ENCODE peak calls at places on chromosomes 16 and 17, in six cellular contexts. One of them, this sample, is unnamed.

GRCh38 chr16:1771072-1771863 is at the start of gene NME3:
- DNase-seq in upper lobe of right lung: peak
- DNase-seq in mesendoderm: peak
- DNase-seq in sigmoid colon: peak
- DNase-seq in heart right ventricle: peak
- DNase-seq in dorsolateral prefrontal cortex: peak
- DNase-seq in this sample: peak

GRCh38 chr17:74807925-74808324 is 31.8 kb upstream of the NAT9 start:
- DNase-seq in upper lobe of right lung: no peak
- DNase-seq in mesendoderm: no peak
- DNase-seq in sigmoid colon: no peak
- DNase-seq in heart right ventricle: no peak
- DNase-seq in dorsolateral prefrontal cortex: no peak
- DNase-seq in this sample: no peak

GRCh38 chr17:76268015-76268749 is 3.0 kb downstream of the UBALD2 start:
- DNase-seq in upper lobe of right lung: peak
- DNase-seq in mesendoderm: peak
- DNase-seq in sigmoid colon: peak
- DNase-seq in heart right ventricle: peak
- DNase-seq in dorsolateral prefrontal cortex: peak
- DNase-seq in this sample: peak

GRCh38 chr16:11231367-11231970 is 24.5 kb downstream of the SOCS1 start:
- DNase-seq in upper lobe of right lung: no peak
- DNase-seq in mesendoderm: peak
- DNase-seq in sigmoid colon: no peak
- DNase-seq in heart right ventricle: no peak
- DNase-seq in dorsolateral prefrontal cortex: no peak
- DNase-seq in this sample: no peak

GRCh38 chr17:79230576-79230975 is 156.0 kb downstream of the ENGASE start:
- DNase-seq in upper lobe of right lung: no peak
- DNase-seq in mesendoderm: no peak
- DNase-seq in sigmoid colon: no peak
- DNase-seq in heart right ventricle: no peak
- DNase-seq in dorsolateral prefrontal cortex: no peak
- DNase-seq in this sample: no peak

GRCh38 chr16:78788276-78788675 is 688.8 kb downstream of the WWOX start:
- DNase-seq in upper lobe of right lung: no peak
- DNase-seq in mesendoderm: peak
- DNase-seq in sigmoid colon: peak
- DNase-seq in heart right ventricle: no peak
- DNase-seq in dorsolateral prefrontal cortex: no peak
- DNase-seq in this sample: no peak

GRCh38 chr17:82419471-82419995 is 1.1 kb upstream of the OGFOD3 start:
- DNase-seq in upper lobe of right lung: no peak
- DNase-seq in mesendoderm: no peak
- DNase-seq in sigmoid colon: no peak
- DNase-seq in heart right ventricle: no peak
- DNase-seq in dorsolateral prefrontal cortex: no peak
- DNase-seq in this sample: no peak

GRCh38 chr17:21263351-21263750 is 10.1 kb upstream of the NATD1 start:
- DNase-seq in upper lobe of right lung: no peak
- DNase-seq in mesendoderm: no peak
- DNase-seq in sigmoid colon: no peak
- DNase-seq in heart right ventricle: no peak
- DNase-seq in dorsolateral prefrontal cortex: no peak
- DNase-seq in this sample: no peak

GRCh38 chr17:65198653-65199382 is 61.6 kb downstream of the RGS9 start:
- DNase-seq in upper lobe of right lung: no peak
- DNase-seq in mesendoderm: peak
- DNase-seq in sigmoid colon: no peak
- DNase-seq in heart right ventricle: peak
- DNase-seq in dorsolateral prefrontal cortex: no peak
- DNase-seq in this sample: no peak

GRCh38 chr17:73929860-73930430 is 273.5 kb upstream of the RPL38 start:
- DNase-seq in upper lobe of right lung: no peak
- DNase-seq in mesendoderm: peak
- DNase-seq in sigmoid colon: no peak
- DNase-seq in heart right ventricle: no peak
- DNase-seq in dorsolateral prefrontal cortex: no peak
- DNase-seq in this sample: no peak

GRCh38 chr17:76091526-76092285 is 11.9 kb downstream of the EXOC7 start:
- DNase-seq in upper lobe of right lung: no peak
- DNase-seq in mesendoderm: no peak
- DNase-seq in sigmoid colon: no peak
- DNase-seq in heart right ventricle: no peak
- DNase-seq in dorsolateral prefrontal cortex: no peak
- DNase-seq in this sample: no peak

GRCh38 chr16:66438536-66438935 is 11.4 kb downstream of the BEAN1 start:
- DNase-seq in upper lobe of right lung: no peak
- DNase-seq in mesendoderm: no peak
- DNase-seq in sigmoid colon: no peak
- DNase-seq in heart right ventricle: no peak
- DNase-seq in dorsolateral prefrontal cortex: no peak
- DNase-seq in this sample: no peak

GRCh38 chr16:65122974-65123845 is 1.3 kb upstream of the CDH11 start:
- DNase-seq in upper lobe of right lung: peak
- DNase-seq in mesendoderm: peak
- DNase-seq in sigmoid colon: peak
- DNase-seq in heart right ventricle: peak
- DNase-seq in dorsolateral prefrontal cortex: peak
- DNase-seq in this sample: peak

GRCh38 chr16:89827383-89828198 is 684 bp upstream of the SPIRE2 start:
- DNase-seq in upper lobe of right lung: no peak
- DNase-seq in mesendoderm: peak
- DNase-seq in sigmoid colon: no peak
- DNase-seq in heart right ventricle: peak
- DNase-seq in dorsolateral prefrontal cortex: peak
- DNase-seq in this sample: peak

GRCh38 chr16:47777191-47777590 is 316.1 kb downstream of the PHKB start:
- DNase-seq in upper lobe of right lung: no peak
- DNase-seq in mesendoderm: no peak
- DNase-seq in sigmoid colon: no peak
- DNase-seq in heart right ventricle: no peak
- DNase-seq in dorsolateral prefrontal cortex: no peak
- DNase-seq in this sample: no peak

GRCh38 chr17:83136156-83136555 is 56.7 kb downstream of the METRNL start:
- DNase-seq in upper lobe of right lung: peak
- DNase-seq in mesendoderm: no peak
- DNase-seq in sigmoid colon: peak
- DNase-seq in heart right ventricle: no peak
- DNase-seq in dorsolateral prefrontal cortex: no peak
- DNase-seq in this sample: peak

GRCh38 chr17:20028436-20028835 is 19.3 kb downstream of the SPECC1 start:
- DNase-seq in upper lobe of right lung: no peak
- DNase-seq in mesendoderm: no peak
- DNase-seq in sigmoid colon: no peak
- DNase-seq in heart right ventricle: no peak
- DNase-seq in dorsolateral prefrontal cortex: no peak
- DNase-seq in this sample: no peak

GRCh38 chr16:1346422-1347285 is 5.0 kb downstream of the TSR3 start:
- DNase-seq in upper lobe of right lung: no peak
- DNase-seq in mesendoderm: no peak
- DNase-seq in sigmoid colon: no peak
- DNase-seq in heart right ventricle: no peak
- DNase-seq in dorsolateral prefrontal cortex: no peak
- DNase-seq in this sample: no peak

GRCh38 chr17:61118871-61119270 is 280.8 kb upstream of the TBX2 start:
- DNase-seq in upper lobe of right lung: no peak
- DNase-seq in mesendoderm: peak
- DNase-seq in sigmoid colon: no peak
- DNase-seq in heart right ventricle: no peak
- DNase-seq in dorsolateral prefrontal cortex: no peak
- DNase-seq in this sample: no peak

GRCh38 chr16:29806641-29807425 is 504 bp downstream of the MAZ start:
- DNase-seq in upper lobe of right lung: peak
- DNase-seq in mesendoderm: peak
- DNase-seq in sigmoid colon: peak
- DNase-seq in heart right ventricle: peak
- DNase-seq in dorsolateral prefrontal cortex: no peak
- DNase-seq in this sample: peak

GRCh38 chr17:36627101-36627500 is 25.7 kb downstream of the MRM1 start:
- DNase-seq in upper lobe of right lung: no peak
- DNase-seq in mesendoderm: no peak
- DNase-seq in sigmoid colon: no peak
- DNase-seq in heart right ventricle: no peak
- DNase-seq in dorsolateral prefrontal cortex: no peak
- DNase-seq in this sample: no peak

GRCh38 chr17:45705123-45706009 is 78.8 kb upstream of the CRHR1 start:
- DNase-seq in upper lobe of right lung: no peak
- DNase-seq in mesendoderm: peak
- DNase-seq in sigmoid colon: no peak
- DNase-seq in heart right ventricle: no peak
- DNase-seq in dorsolateral prefrontal cortex: no peak
- DNase-seq in this sample: no peak

GRCh38 chr17:42519546-42520444 is 16.2 kb upstream of the NAGLU start:
- DNase-seq in upper lobe of right lung: peak
- DNase-seq in mesendoderm: peak
- DNase-seq in sigmoid colon: peak
- DNase-seq in heart right ventricle: peak
- DNase-seq in dorsolateral prefrontal cortex: peak
- DNase-seq in this sample: peak

GRCh38 chr17:42518755-42519545 is 17.1 kb upstream of the NAGLU start:
- DNase-seq in upper lobe of right lung: peak
- DNase-seq in mesendoderm: no peak
- DNase-seq in sigmoid colon: peak
- DNase-seq in heart right ventricle: peak
- DNase-seq in dorsolateral prefrontal cortex: no peak
- DNase-seq in this sample: no peak

GRCh38 chr17:42514867-42515266 is 21.2 kb upstream of the NAGLU start:
- DNase-seq in upper lobe of right lung: peak
- DNase-seq in mesendoderm: no peak
- DNase-seq in sigmoid colon: no peak
- DNase-seq in heart right ventricle: no peak
- DNase-seq in dorsolateral prefrontal cortex: no peak
- DNase-seq in this sample: no peak

GRCh38 chr17:42518046-42518754 is 17.8 kb upstream of the NAGLU start:
- DNase-seq in upper lobe of right lung: peak
- DNase-seq in mesendoderm: no peak
- DNase-seq in sigmoid colon: peak
- DNase-seq in heart right ventricle: peak
- DNase-seq in dorsolateral prefrontal cortex: peak
- DNase-seq in this sample: peak

GRCh38 chr17:42517516-42517915 is 18.5 kb upstream of the NAGLU start:
- DNase-seq in upper lobe of right lung: peak
- DNase-seq in mesendoderm: peak
- DNase-seq in sigmoid colon: peak
- DNase-seq in heart right ventricle: peak
- DNase-seq in dorsolateral prefrontal cortex: peak
- DNase-seq in this sample: peak
- H3K27ac ChIP-seq in upper lobe of right lung: peak
- H3K27ac ChIP-seq in mesendoderm: no peak
- H3K27ac ChIP-seq in sigmoid colon: peak
- H3K27ac ChIP-seq in heart right ventricle: peak
- H3K27ac ChIP-seq in dorsolateral prefrontal cortex: peak
- H3K27ac ChIP-seq in this sample: peak

GRCh38 chr17:67270411-67270810 is 25.4 kb upstream of the HELZ start:
- DNase-seq in upper lobe of right lung: no peak
- DNase-seq in mesendoderm: no peak
- DNase-seq in sigmoid colon: no peak
- DNase-seq in heart right ventricle: no peak
- DNase-seq in dorsolateral prefrontal cortex: no peak
- DNase-seq in this sample: no peak

GRCh38 chr17:67262420-67262819 is 17.4 kb upstream of the HELZ start:
- DNase-seq in upper lobe of right lung: no peak
- DNase-seq in mesendoderm: no peak
- DNase-seq in sigmoid colon: no peak
- DNase-seq in heart right ventricle: no peak
- DNase-seq in dorsolateral prefrontal cortex: no peak
- DNase-seq in this sample: no peak

GRCh38 chr17:67265620-67266019 is 20.6 kb upstream of the HELZ start:
- DNase-seq in upper lobe of right lung: peak
- DNase-seq in mesendoderm: no peak
- DNase-seq in sigmoid colon: no peak
- DNase-seq in heart right ventricle: no peak
- DNase-seq in dorsolateral prefrontal cortex: no peak
- DNase-seq in this sample: no peak

GRCh38 chr17:67272312-67273050 is 27.5 kb upstream of the HELZ start:
- DNase-seq in upper lobe of right lung: no peak
- DNase-seq in mesendoderm: peak
- DNase-seq in sigmoid colon: no peak
- DNase-seq in heart right ventricle: no peak
- DNase-seq in dorsolateral prefrontal cortex: no peak
- DNase-seq in this sample: peak

DNA sequence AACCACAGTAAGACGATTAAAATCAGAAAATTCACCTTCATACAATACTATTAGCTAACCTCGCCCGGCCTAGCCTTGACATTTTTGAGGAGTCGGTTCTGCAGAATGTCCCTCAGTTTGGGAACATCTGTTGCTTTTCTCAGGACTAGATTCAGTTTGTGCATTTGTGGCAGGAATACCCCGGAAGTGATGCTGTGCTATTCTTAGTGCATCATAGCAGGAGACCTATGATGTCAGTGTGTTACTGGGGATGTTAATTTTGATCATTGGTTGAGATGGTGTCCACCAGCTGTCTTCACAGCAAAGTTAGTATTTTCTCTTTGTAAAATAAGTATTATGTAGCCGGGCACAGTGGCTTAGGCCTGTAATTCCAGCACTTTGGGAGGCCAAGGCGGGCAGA is 21.5 kb upstream of the HELZ start:
- DNase-seq in upper lobe of right lung: peak
- DNase-seq in mesendoderm: no peak
- DNase-seq in sigmoid colon: no peak
- DNase-seq in heart right ventricle: no peak
- DNase-seq in dorsolateral prefrontal cortex: no peak
- DNase-seq in this sample: no peak
- H3K27ac ChIP-seq in upper lobe of right lung: no peak
- H3K27ac ChIP-seq in mesendoderm: no peak
- H3K27ac ChIP-seq in sigmoid colon: no peak
- H3K27ac ChIP-seq in heart right ventricle: no peak
- H3K27ac ChIP-seq in dorsolateral prefrontal cortex: no peak
- H3K27ac ChIP-seq in this sample: no peak

GRCh38 chr17:7016886-7017826 is 4.7 kb downstream of the RNASEK start:
- DNase-seq in upper lobe of right lung: no peak
- DNase-seq in mesendoderm: no peak
- DNase-seq in sigmoid colon: no peak
- DNase-seq in heart right ventricle: no peak
- DNase-seq in dorsolateral prefrontal cortex: no peak
- DNase-seq in this sample: peak
- H3K27ac ChIP-seq in upper lobe of right lung: peak
- H3K27ac ChIP-seq in mesendoderm: no peak
- H3K27ac ChIP-seq in sigmoid colon: peak
- H3K27ac ChIP-seq in heart right ventricle: peak
- H3K27ac ChIP-seq in dorsolateral prefrontal cortex: peak
- H3K27ac ChIP-seq in this sample: peak

DNA sequence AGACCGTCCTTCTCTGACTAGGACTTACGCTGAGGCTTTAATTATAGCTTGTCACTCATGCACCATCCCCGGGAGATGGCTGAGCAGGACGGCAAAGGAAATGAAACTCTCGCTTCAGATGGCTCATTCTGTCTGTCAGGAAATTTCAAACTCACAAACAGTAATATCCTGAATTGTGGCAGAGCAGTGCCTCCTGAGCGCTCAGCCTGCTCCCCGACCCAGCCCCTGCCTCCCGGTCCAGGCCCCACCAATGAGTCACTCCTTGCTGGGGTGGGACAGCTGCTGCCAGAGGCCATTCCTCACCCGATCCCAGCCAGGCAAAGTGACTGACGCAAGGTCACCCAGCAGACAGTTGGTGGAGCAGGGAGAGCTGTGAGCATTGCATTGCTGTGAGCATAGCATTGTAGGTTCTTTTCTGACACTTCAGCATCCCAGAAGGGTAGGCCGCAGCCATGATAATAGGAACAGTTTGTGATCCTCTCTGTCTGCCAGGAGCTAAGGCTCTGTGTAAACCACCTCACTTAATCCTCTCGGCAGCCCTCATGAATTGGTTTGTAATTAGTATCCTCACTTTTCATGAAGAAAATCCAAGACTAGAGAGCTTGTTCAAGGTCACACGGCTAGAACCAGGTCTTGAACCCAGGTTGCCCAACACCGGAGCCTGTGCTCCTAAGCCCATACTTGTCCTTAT is 20.9 kb downstream of the CCDC182 start:
- DNase-seq in upper lobe of right lung: no peak
- DNase-seq in mesendoderm: peak
- DNase-seq in sigmoid colon: no peak
- DNase-seq in heart right ventricle: no peak
- DNase-seq in dorsolateral prefrontal cortex: no peak
- DNase-seq in this sample: no peak
- H3K27ac ChIP-seq in upper lobe of right lung: no peak
- H3K27ac ChIP-seq in mesendoderm: no peak
- H3K27ac ChIP-seq in sigmoid colon: no peak
- H3K27ac ChIP-seq in heart right ventricle: no peak
- H3K27ac ChIP-seq in dorsolateral prefrontal cortex: no peak
- H3K27ac ChIP-seq in this sample: no peak

This sample was measured in kidney.